ENCODE peak calls at places on chromosomes 5 and 9, in ten cellular contexts. C, O, K, E, N, F, M, L, B and R are unnamed samples.
A peak's percentile ranks its signal among the peaks of the same experiment; 100 is the strongest.

GRCh38 chr5:76175051-76175666 is 92.0 kb downstream of the SV2C start:
- DNase-seq in E (peak; percentile 41), M (peak; percentile 59), O (peak; percentile 23), L (peak; percentile 8), N (peak; percentile 36), C (peak; percentile 11), K (peak; percentile 82), B (peak; percentile 88), F (peak; percentile 54), R (peak; percentile 3)

GRCh38 chr5:118863345-118863744 is 125.0 kb downstream of the DTWD2 start:
- DNase-seq in B (no peak), N (no peak), C (no peak), K (no peak), L (peak; percentile 23), F (peak; percentile 36), E (no peak), O (no peak), M (peak; percentile 42), R (no peak)

GRCh38 chr5:126003309-126003708 is 419.9 kb upstream of the GRAMD2B start:
- DNase-seq in M (no peak), K (no peak), C (no peak), O (no peak), L (peak; percentile 78), N (no peak), B (no peak), E (no peak), F (peak; percentile 36), R (peak; percentile 27)

GRCh38 chr9:98929096-98929495 is 14.6 kb upstream of the COL15A1 start:
- DNase-seq in L (no peak), O (no peak), F (no peak), E (no peak), B (no peak), M (no peak), C (no peak), K (no peak), N (no peak), R (no peak)

GRCh38 chr5:101942321-101942882 is 353.7 kb downstream of the SLCO4C1 start:
- DNase-seq in N (no peak), B (peak; percentile 10), F (peak; percentile 34), L (no peak), C (no peak), E (no peak), O (no peak), K (peak; percentile 52), M (peak; percentile 28), R (no peak)

GRCh38 chr5:8864053-8864452 is 681.8 kb downstream of the SEMA5A start:
- DNase-seq in M (peak; percentile 64), B (no peak), L (no peak), N (no peak), E (no peak), C (no peak), K (no peak), F (peak; percentile 26), O (no peak), R (no peak)

GRCh38 chr5:98779264-98779877 is 5.9 kb downstream of the RGMB start:
- DNase-seq in C (no peak), L (no peak), E (no peak), O (no peak), M (peak; percentile 50), B (no peak), N (no peak), F (no peak), K (peak; percentile 60), R (no peak)

GRCh38 chr5:1477341-1477740 is 32.1 kb upstream of the SLC6A3 start:
- DNase-seq in B (no peak), M (no peak), K (peak; percentile 73), O (no peak), F (no peak), E (no peak), N (no peak), C (no peak), L (no peak), R (no peak)

GRCh38 chr5:58544195-58544594 is 38.7 kb upstream of the RAB3C start:
- DNase-seq in L (no peak), F (no peak), B (no peak), N (no peak), C (no peak), M (no peak), E (no peak), K (no peak), O (no peak), R (no peak)

GRCh38 chr9:130938184-130938651 is 829 bp downstream of the FIBCD1 start:
- DNase-seq in C (no peak), M (no peak), N (no peak), F (no peak), O (no peak), E (no peak), K (no peak), B (no peak), L (no peak), R (no peak)

GRCh38 chr9:34983209-34983608 is 6.3 kb upstream of the DNAJB5 start:
- DNase-seq in L (no peak), E (peak; percentile 18), M (no peak), N (no peak), F (no peak), B (no peak), K (peak; percentile 63), O (no peak), C (no peak), R (no peak)

GRCh38 chr5:101306391-101307137 is 403.5 kb upstream of the ST8SIA4 start:
- DNase-seq in F (peak; percentile 63), C (no peak), E (no peak), B (no peak), L (no peak), K (no peak), O (no peak), N (no peak), M (peak; percentile 26), R (no peak)

GRCh38 chr9:133839822-133840329 is 101.7 kb upstream of the SARDH start:
- DNase-seq in K (no peak), N (no peak), F (no peak), E (no peak), C (no peak), L (peak; percentile 55), O (no peak), M (no peak), B (no peak), R (no peak)

GRCh38 chr5:100186181-100186580 is 349.0 kb upstream of the FAM174A start:
- DNase-seq in C (no peak), B (no peak), L (no peak), N (no peak), O (no peak), K (no peak), M (no peak), E (no peak), F (no peak), R (no peak)

GRCh38 chr9:95147452-95147851 is 170.1 kb downstream of the FANCC start:
- DNase-seq in N (no peak), E (no peak), C (no peak), O (no peak), F (no peak), B (no peak), K (no peak), M (no peak), L (no peak), R (no peak)